ENCODE peak calls at places on chromosomes 4 and X, in eight cellular contexts. Z, G, L, D, P, U, K and C are unnamed samples.

GRCh38 chrX:131762802-131763234 is 218.9 kb downstream of the OR13H1 start:
- DNase-seq in Z (peak), G (no peak), L (no peak), D (no peak), P (peak), U (no peak), K (no peak), C (no peak)

GRCh38 chrX:140767646-140768045 is 58.1 kb downstream of the LINC00632 start:
- DNase-seq in Z (no peak), G (no peak), L (no peak), D (no peak), P (no peak), U (peak), K (peak), C (no peak)

GRCh38 chr4:47930971-47931804 is 16.8 kb upstream of the NFXL1 start:
- DNase-seq in Z (peak), G (no peak), L (no peak), D (no peak), P (peak), U (peak), K (peak), C (peak)

GRCh38 chr4:8144359-8144758 is 14.3 kb downstream of the ABLIM2 start:
- DNase-seq in Z (no peak), G (no peak), L (no peak), D (peak), P (no peak), U (no peak), K (no peak), C (no peak)

GRCh38 chrX:10416424-10416823 is 204.0 kb downstream of the MID1 start:
- DNase-seq in Z (no peak), G (no peak), L (no peak), D (no peak), P (no peak), U (no peak), K (no peak), C (no peak)

GRCh38 chr4:148353571-148353970 is 88.6 kb downstream of the NR3C2 start:
- DNase-seq in Z (no peak), G (no peak), L (no peak), D (no peak), P (no peak), U (no peak), K (no peak), C (no peak)

GRCh38 chrX:13750204-13750603 is 15.7 kb downstream of the OFD1 start:
- DNase-seq in Z (peak), G (no peak), L (no peak), D (peak), P (peak), U (peak), K (peak), C (peak)

GRCh38 chr4:183873389-183874185 is 31.5 kb upstream of the STOX2 start:
- DNase-seq in Z (no peak), G (no peak), L (no peak), D (no peak), P (peak), U (no peak), K (no peak), C (no peak)

GRCh38 chrX:41302293-41302868 is 31.6 kb upstream of the DDX3X start:
- DNase-seq in Z (no peak), G (no peak), L (no peak), D (no peak), P (peak), U (no peak), K (no peak), C (no peak)

GRCh38 chrX:130523460-130524394 is 121.9 kb downstream of the RBMX2 start:
- DNase-seq in Z (peak), G (no peak), L (no peak), D (peak), P (no peak), U (peak), K (peak), C (no peak)

GRCh38 chrX:19867938-19868337 is 19.5 kb downstream of the SH3KBP1 start:
- DNase-seq in Z (no peak), G (peak), L (no peak), D (no peak), P (no peak), U (no peak), K (no peak), C (no peak)

DNA sequence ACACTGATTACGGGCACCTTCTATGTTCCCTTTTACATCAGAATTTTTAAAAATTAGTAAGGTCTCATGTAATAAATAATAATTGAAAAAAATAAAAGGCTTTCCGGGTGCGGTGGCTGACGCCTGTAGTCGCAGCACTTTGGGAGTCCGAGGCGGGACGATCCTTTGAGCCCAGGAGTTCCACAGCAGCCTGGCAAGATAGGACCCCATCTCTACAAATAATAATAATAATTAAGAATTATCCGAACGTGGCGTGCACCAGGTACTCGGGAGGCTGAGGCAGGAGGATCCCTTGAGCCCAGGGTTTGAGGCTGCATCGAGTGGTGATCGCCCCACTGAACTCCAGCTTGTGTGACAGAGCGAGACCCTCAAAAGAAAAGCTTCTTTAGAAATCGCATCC is 771 bp upstream of the LAMTOR3 start:
- DNase-seq in Z (no peak), G (no peak), L (no peak), D (no peak), P (no peak), U (no peak), K (no peak), C (no peak)
- H3K4me3 ChIP-seq in Z (peak), G (no peak), L (no peak), D (peak), P (peak), U (peak), K (peak), C (no peak)

GRCh38 chr4:76209876-76210275 is 3.7 kb downstream of the SCARB2 start:
- DNase-seq in Z (no peak), G (no peak), L (no peak), D (no peak), P (no peak), U (no peak), K (no peak), C (no peak)

GRCh38 chr4:76204936-76205335 is 8.7 kb downstream of the SCARB2 start:
- DNase-seq in Z (no peak), G (no peak), L (no peak), D (no peak), P (no peak), U (no peak), K (no peak), C (no peak)

GRCh38 chr4:76206222-76206942 is 7.2 kb downstream of the SCARB2 start:
- DNase-seq in Z (no peak), G (no peak), L (no peak), D (no peak), P (no peak), U (peak), K (peak), C (no peak)

GRCh38 chr4:76210502-76210901 is 3.1 kb downstream of the SCARB2 start:
- DNase-seq in Z (no peak), G (no peak), L (no peak), D (no peak), P (no peak), U (peak), K (no peak), C (no peak)

GRCh38 chr4:76208005-76208765 is 5.4 kb downstream of the SCARB2 start:
- DNase-seq in Z (peak), G (peak), L (no peak), D (no peak), P (peak), U (peak), K (peak), C (peak)
- H3K4me3 ChIP-seq in Z (no peak), G (no peak), L (no peak), D (no peak), P (no peak), U (peak), K (peak), C (no peak)

GRCh38 chr4:35358001-35358584 is 886.2 kb downstream of the ARAP2 start:
- DNase-seq in Z (no peak), G (no peak), L (no peak), D (no peak), P (peak), U (no peak), K (no peak), C (no peak)
- H3K4me3 ChIP-seq in Z (no peak), G (no peak), L (no peak), D (no peak), P (no peak), U (no peak), K (no peak), C (no peak)

GRCh38 chrX:135315864-135316263 is 6.6 kb downstream of the ETDC start:
- DNase-seq in Z (no peak), G (no peak), L (no peak), D (no peak), P (no peak), U (no peak), K (no peak), C (no peak)
- H3K4me3 ChIP-seq in Z (no peak), G (no peak), L (no peak), D (no peak), P (no peak), U (no peak), K (no peak), C (no peak)

GRCh38 chr4:99321241-99322191 is at the start of gene ADH1B:
- DNase-seq in Z (no peak), G (no peak), L (no peak), D (no peak), P (no peak), U (no peak), K (no peak), C (peak)

GRCh38 chr4:99317354-99317753 is 3.8 kb downstream of the ADH1B start:
- DNase-seq in Z (no peak), G (no peak), L (no peak), D (no peak), P (no peak), U (no peak), K (no peak), C (no peak)

GRCh38 chr4:99315839-99316238 is 5.4 kb downstream of the ADH1B start:
- DNase-seq in Z (no peak), G (no peak), L (no peak), D (no peak), P (no peak), U (no peak), K (no peak), C (no peak)
- H3K4me3 ChIP-seq in Z (no peak), G (no peak), L (no peak), D (no peak), P (no peak), U (no peak), K (no peak), C (no peak)

GRCh38 chr4:1207603-1208265 is 35.4 kb upstream of the SPON2 start:
- DNase-seq in Z (peak), G (peak), L (no peak), D (peak), P (no peak), U (peak), K (peak), C (no peak)

GRCh38 chr4:1208970-1209704 is 36.8 kb upstream of the SPON2 start:
- DNase-seq in Z (no peak), G (peak), L (no peak), D (peak), P (no peak), U (peak), K (peak), C (no peak)

GRCh38 chr4:1207157-1207470 is 34.7 kb upstream of the SPON2 start:
- DNase-seq in Z (no peak), G (peak), L (no peak), D (no peak), P (no peak), U (no peak), K (no peak), C (no peak)

GRCh38 chr4:1209821-1210220 is 37.4 kb upstream of the SPON2 start:
- DNase-seq in Z (peak), G (peak), L (no peak), D (no peak), P (no peak), U (peak), K (peak), C (no peak)

GRCh38 chr4:1208266-1208961 is 36.0 kb upstream of the SPON2 start:
- DNase-seq in Z (no peak), G (peak), L (no peak), D (peak), P (no peak), U (peak), K (peak), C (no peak)
- H3K4me3 ChIP-seq in Z (no peak), G (no peak), L (no peak), D (no peak), P (no peak), U (no peak), K (no peak), C (no peak)